ENCODE peak calls at places on chromosomes 7 and 10, in nine cellular contexts. One of them, this sample, is unnamed.

GRCh38 chr7:5690931-5691461 is 90.5 kb downstream of the RNF216 start:
- DNase-seq in left ventricle myocardium superior: peak
- DNase-seq in lung microvascular endothelial cell: no peak
- DNase-seq in left colon: no peak
- DNase-seq in left ventricle myocardium inferior: peak
- DNase-seq in hypothalamus: no peak
- DNase-seq in WTC11: no peak
- DNase-seq in iPS-NIHi11: no peak
- DNase-seq in fibroblast of mammary gland: peak
- DNase-seq in this sample: no peak

GRCh38 chr7:46533946-46534345 is 612.9 kb upstream of the IGFBP3 start:
- DNase-seq in iPS-NIHi11: no peak
- DNase-seq in left ventricle myocardium superior: no peak
- DNase-seq in fibroblast of mammary gland: no peak
- DNase-seq in left colon: no peak
- DNase-seq in left ventricle myocardium inferior: no peak
- DNase-seq in hypothalamus: no peak
- DNase-seq in lung microvascular endothelial cell: no peak
- DNase-seq in WTC11: no peak
- DNase-seq in this sample: no peak

GRCh38 chr10:22554481-22555182 is 159.7 kb downstream of the PIP4K2A start:
- DNase-seq in iPS-NIHi11: no peak
- DNase-seq in hypothalamus: peak
- DNase-seq in left ventricle myocardium superior: peak
- DNase-seq in WTC11: no peak
- DNase-seq in left colon: peak
- DNase-seq in left ventricle myocardium inferior: peak
- DNase-seq in lung microvascular endothelial cell: no peak
- DNase-seq in fibroblast of mammary gland: peak
- DNase-seq in this sample: no peak

GRCh38 chr7:140661124-140661523 is 11.6 kb upstream of the ADCK2 start:
- DNase-seq in left ventricle myocardium inferior: no peak
- DNase-seq in left colon: no peak
- DNase-seq in lung microvascular endothelial cell: peak
- DNase-seq in iPS-NIHi11: no peak
- DNase-seq in WTC11: no peak
- DNase-seq in left ventricle myocardium superior: no peak
- DNase-seq in hypothalamus: no peak
- DNase-seq in fibroblast of mammary gland: no peak
- DNase-seq in this sample: no peak

GRCh38 chr7:112021348-112022044 is 184.7 kb downstream of the DOCK4 start:
- DNase-seq in left colon: no peak
- DNase-seq in left ventricle myocardium inferior: peak
- DNase-seq in iPS-NIHi11: no peak
- DNase-seq in left ventricle myocardium superior: peak
- DNase-seq in WTC11: no peak
- DNase-seq in lung microvascular endothelial cell: no peak
- DNase-seq in fibroblast of mammary gland: no peak
- DNase-seq in hypothalamus: no peak
- DNase-seq in this sample: no peak

GRCh38 chr10:20836401-20836800 is 60.7 kb downstream of the NEBL start:
- DNase-seq in left ventricle myocardium superior: no peak
- DNase-seq in left ventricle myocardium inferior: no peak
- DNase-seq in fibroblast of mammary gland: no peak
- DNase-seq in left colon: no peak
- DNase-seq in hypothalamus: no peak
- DNase-seq in iPS-NIHi11: no peak
- DNase-seq in WTC11: no peak
- DNase-seq in lung microvascular endothelial cell: no peak
- DNase-seq in this sample: no peak

GRCh38 chr10:131514454-131514853 is 202.9 kb upstream of the TCERG1L start:
- DNase-seq in hypothalamus: no peak
- DNase-seq in lung microvascular endothelial cell: no peak
- DNase-seq in left ventricle myocardium superior: no peak
- DNase-seq in left colon: no peak
- DNase-seq in iPS-NIHi11: peak
- DNase-seq in left ventricle myocardium inferior: no peak
- DNase-seq in fibroblast of mammary gland: peak
- DNase-seq in WTC11: no peak
- DNase-seq in this sample: no peak

GRCh38 chr7:38367301-38367700 is 93.9 kb upstream of the TARP start:
- DNase-seq in lung microvascular endothelial cell: no peak
- DNase-seq in fibroblast of mammary gland: peak
- DNase-seq in hypothalamus: no peak
- DNase-seq in iPS-NIHi11: no peak
- DNase-seq in left colon: no peak
- DNase-seq in left ventricle myocardium superior: no peak
- DNase-seq in left ventricle myocardium inferior: no peak
- DNase-seq in WTC11: no peak
- DNase-seq in this sample: no peak

GRCh38 chr7:111873963-111874693 is 311.8 kb upstream of the IMMP2L start:
- DNase-seq in left ventricle myocardium inferior: no peak
- DNase-seq in left colon: no peak
- DNase-seq in WTC11: no peak
- DNase-seq in fibroblast of mammary gland: peak
- DNase-seq in left ventricle myocardium superior: no peak
- DNase-seq in iPS-NIHi11: peak
- DNase-seq in lung microvascular endothelial cell: peak
- DNase-seq in hypothalamus: no peak
- DNase-seq in this sample: no peak

GRCh38 chr10:88110355-88110754 is 246.9 kb downstream of the PTEN start:
- DNase-seq in iPS-NIHi11: no peak
- DNase-seq in left ventricle myocardium inferior: no peak
- DNase-seq in WTC11: no peak
- DNase-seq in lung microvascular endothelial cell: no peak
- DNase-seq in left colon: no peak
- DNase-seq in hypothalamus: no peak
- DNase-seq in fibroblast of mammary gland: peak
- DNase-seq in left ventricle myocardium superior: no peak
- DNase-seq in this sample: no peak

GRCh38 chr10:130757821-130758489 is 553.6 kb downstream of the TCERG1L start:
- DNase-seq in iPS-NIHi11: no peak
- DNase-seq in left ventricle myocardium superior: no peak
- DNase-seq in left ventricle myocardium inferior: no peak
- DNase-seq in WTC11: no peak
- DNase-seq in lung microvascular endothelial cell: no peak
- DNase-seq in fibroblast of mammary gland: no peak
- DNase-seq in hypothalamus: no peak
- DNase-seq in left colon: no peak
- DNase-seq in this sample: no peak

GRCh38 chr7:48298779-48299178 is 127.5 kb downstream of the ABCA13 start:
- DNase-seq in WTC11: no peak
- DNase-seq in iPS-NIHi11: no peak
- DNase-seq in left colon: no peak
- DNase-seq in hypothalamus: no peak
- DNase-seq in fibroblast of mammary gland: peak
- DNase-seq in left ventricle myocardium superior: no peak
- DNase-seq in left ventricle myocardium inferior: no peak
- DNase-seq in lung microvascular endothelial cell: no peak
- DNase-seq in this sample: no peak

GRCh38 chr10:44567471-44567870 is 182.6 kb upstream of the CXCL12 start:
- DNase-seq in left colon: no peak
- DNase-seq in left ventricle myocardium superior: no peak
- DNase-seq in left ventricle myocardium inferior: no peak
- DNase-seq in hypothalamus: no peak
- DNase-seq in lung microvascular endothelial cell: no peak
- DNase-seq in WTC11: no peak
- DNase-seq in fibroblast of mammary gland: peak
- DNase-seq in iPS-NIHi11: no peak
- DNase-seq in this sample: no peak

GRCh38 chr7:101939136-101939695 is 121.8 kb downstream of the CUX1 start:
- DNase-seq in left colon: no peak
- DNase-seq in lung microvascular endothelial cell: no peak
- DNase-seq in fibroblast of mammary gland: no peak
- DNase-seq in WTC11: no peak
- DNase-seq in left ventricle myocardium superior: no peak
- DNase-seq in left ventricle myocardium inferior: no peak
- DNase-seq in iPS-NIHi11: no peak
- DNase-seq in hypothalamus: no peak
- DNase-seq in this sample: no peak

GRCh38 chr7:37921340-37921805 is 933 bp downstream of the EPDR1 start:
- DNase-seq in WTC11: peak
- DNase-seq in fibroblast of mammary gland: peak
- DNase-seq in iPS-NIHi11: peak
- DNase-seq in lung microvascular endothelial cell: no peak
- DNase-seq in left colon: peak
- DNase-seq in left ventricle myocardium superior: peak
- DNase-seq in hypothalamus: no peak
- DNase-seq in left ventricle myocardium inferior: peak
- DNase-seq in this sample: no peak

GRCh38 chr10:125023862-125024495 is 82.1 kb downstream of the ZRANB1 start:
- DNase-seq in left ventricle myocardium superior: peak
- DNase-seq in hypothalamus: no peak
- DNase-seq in left colon: peak
- DNase-seq in lung microvascular endothelial cell: peak
- DNase-seq in fibroblast of mammary gland: no peak
- DNase-seq in WTC11: no peak
- DNase-seq in left ventricle myocardium inferior: peak
- DNase-seq in iPS-NIHi11: no peak
- DNase-seq in this sample: no peak

GRCh38 chr10:124162136-124162535 is 68.7 kb upstream of the CHST15 start:
- DNase-seq in lung microvascular endothelial cell: no peak
- DNase-seq in left ventricle myocardium superior: no peak
- DNase-seq in iPS-NIHi11: no peak
- DNase-seq in left colon: peak
- DNase-seq in fibroblast of mammary gland: no peak
- DNase-seq in hypothalamus: no peak
- DNase-seq in WTC11: no peak
- DNase-seq in left ventricle myocardium inferior: no peak
- DNase-seq in this sample: no peak

GRCh38 chr7:50783304-50783703 is 608 bp upstream of the GRB10 start:
- DNase-seq in left ventricle myocardium inferior: no peak
- DNase-seq in left colon: no peak
- DNase-seq in iPS-NIHi11: no peak
- DNase-seq in left ventricle myocardium superior: no peak
- DNase-seq in hypothalamus: no peak
- DNase-seq in fibroblast of mammary gland: no peak
- DNase-seq in WTC11: no peak
- DNase-seq in lung microvascular endothelial cell: no peak
- DNase-seq in this sample: no peak

GRCh38 chr10:21401196-21401595 is 124.3 kb downstream of the SKIDA1 start:
- DNase-seq in hypothalamus: no peak
- DNase-seq in left ventricle myocardium inferior: no peak
- DNase-seq in iPS-NIHi11: no peak
- DNase-seq in left colon: no peak
- DNase-seq in lung microvascular endothelial cell: no peak
- DNase-seq in fibroblast of mammary gland: peak
- DNase-seq in left ventricle myocardium superior: no peak
- DNase-seq in WTC11: no peak
- DNase-seq in this sample: no peak

GRCh38 chr10:113525713-113526112 is 27.1 kb upstream of the HABP2 start:
- DNase-seq in lung microvascular endothelial cell: no peak
- DNase-seq in left ventricle myocardium inferior: no peak
- DNase-seq in left ventricle myocardium superior: no peak
- DNase-seq in iPS-NIHi11: no peak
- DNase-seq in hypothalamus: no peak
- DNase-seq in WTC11: no peak
- DNase-seq in fibroblast of mammary gland: no peak
- DNase-seq in left colon: no peak
- DNase-seq in this sample: no peak

GRCh38 chr7:38893061-38893460 is 15.9 kb downstream of the VPS41 start:
- DNase-seq in left ventricle myocardium inferior: no peak
- DNase-seq in fibroblast of mammary gland: peak
- DNase-seq in left ventricle myocardium superior: no peak
- DNase-seq in hypothalamus: no peak
- DNase-seq in left colon: no peak
- DNase-seq in lung microvascular endothelial cell: no peak
- DNase-seq in iPS-NIHi11: no peak
- DNase-seq in WTC11: no peak
- DNase-seq in this sample: no peak

GRCh38 chr7:106110238-106110560 is 1.9 kb downstream of the SYPL1 start:
- DNase-seq in fibroblast of mammary gland: no peak
- DNase-seq in lung microvascular endothelial cell: no peak
- DNase-seq in left ventricle myocardium superior: no peak
- DNase-seq in left colon: no peak
- DNase-seq in hypothalamus: no peak
- DNase-seq in iPS-NIHi11: no peak
- DNase-seq in left ventricle myocardium inferior: no peak
- DNase-seq in WTC11: no peak
- DNase-seq in this sample: no peak

GRCh38 chr7:129780257-129781127 is 169.0 kb downstream of the NRF1 start:
- DNase-seq in lung microvascular endothelial cell: no peak
- DNase-seq in WTC11: peak
- DNase-seq in fibroblast of mammary gland: no peak
- DNase-seq in left ventricle myocardium superior: peak
- DNase-seq in left colon: peak
- DNase-seq in left ventricle myocardium inferior: no peak
- DNase-seq in hypothalamus: no peak
- DNase-seq in iPS-NIHi11: peak
- DNase-seq in this sample: no peak

GRCh38 chr10:58781873-58782488 is 269.3 kb downstream of the BICC1 start:
- DNase-seq in WTC11: no peak
- DNase-seq in hypothalamus: no peak
- DNase-seq in lung microvascular endothelial cell: peak
- DNase-seq in fibroblast of mammary gland: peak
- DNase-seq in left ventricle myocardium superior: no peak
- DNase-seq in left colon: no peak
- DNase-seq in iPS-NIHi11: peak
- DNase-seq in left ventricle myocardium inferior: no peak
- DNase-seq in this sample: no peak

GRCh38 chr7:86407291-86407690 is 236.4 kb upstream of the GRM3 start:
- DNase-seq in lung microvascular endothelial cell: no peak
- DNase-seq in WTC11: no peak
- DNase-seq in iPS-NIHi11: no peak
- DNase-seq in fibroblast of mammary gland: no peak
- DNase-seq in left colon: no peak
- DNase-seq in left ventricle myocardium superior: no peak
- DNase-seq in left ventricle myocardium inferior: no peak
- DNase-seq in hypothalamus: no peak
- DNase-seq in this sample: no peak

GRCh38 chr7:51446356-51446755 is 129.7 kb upstream of the COBL start:
- DNase-seq in WTC11: peak
- DNase-seq in iPS-NIHi11: no peak
- DNase-seq in hypothalamus: no peak
- DNase-seq in left colon: no peak
- DNase-seq in left ventricle myocardium inferior: no peak
- DNase-seq in left ventricle myocardium superior: no peak
- DNase-seq in fibroblast of mammary gland: no peak
- DNase-seq in lung microvascular endothelial cell: no peak
- DNase-seq in this sample: no peak

GRCh38 chr10:84432891-84433290 is 104.5 kb downstream of the CCSER2 start:
- DNase-seq in fibroblast of mammary gland: peak
- DNase-seq in left ventricle myocardium inferior: no peak
- DNase-seq in left colon: no peak
- DNase-seq in iPS-NIHi11: no peak
- DNase-seq in left ventricle myocardium superior: no peak
- DNase-seq in lung microvascular endothelial cell: no peak
- DNase-seq in WTC11: no peak
- DNase-seq in hypothalamus: no peak
- DNase-seq in this sample: no peak

GRCh38 chr10:78924319-78925003 is 144.3 kb upstream of the ZMIZ1 start:
- DNase-seq in WTC11: no peak
- DNase-seq in left ventricle myocardium superior: no peak
- DNase-seq in lung microvascular endothelial cell: no peak
- DNase-seq in left ventricle myocardium inferior: no peak
- DNase-seq in iPS-NIHi11: no peak
- DNase-seq in hypothalamus: no peak
- DNase-seq in fibroblast of mammary gland: no peak
- DNase-seq in left colon: no peak
- DNase-seq in this sample: no peak

GRCh38 chr10:11863353-11864105 is 40.4 kb downstream of the PROSER2 start:
- DNase-seq in WTC11: no peak
- DNase-seq in left ventricle myocardium inferior: no peak
- DNase-seq in lung microvascular endothelial cell: peak
- DNase-seq in left colon: no peak
- DNase-seq in hypothalamus: no peak
- DNase-seq in iPS-NIHi11: no peak
- DNase-seq in fibroblast of mammary gland: no peak
- DNase-seq in left ventricle myocardium superior: no peak
- DNase-seq in this sample: no peak

GRCh38 chr7:46930336-46930735 is 651.6 kb downstream of the TNS3 start:
- DNase-seq in left ventricle myocardium superior: no peak
- DNase-seq in left colon: no peak
- DNase-seq in iPS-NIHi11: no peak
- DNase-seq in left ventricle myocardium inferior: no peak
- DNase-seq in hypothalamus: no peak
- DNase-seq in fibroblast of mammary gland: peak
- DNase-seq in lung microvascular endothelial cell: no peak
- DNase-seq in WTC11: no peak
- DNase-seq in this sample: peak

GRCh38 chr10:43287056-43288007 is 20.5 kb upstream of the RASGEF1A start:
- DNase-seq in left ventricle myocardium inferior: no peak
- DNase-seq in iPS-NIHi11: no peak
- DNase-seq in WTC11: no peak
- DNase-seq in hypothalamus: no peak
- DNase-seq in fibroblast of mammary gland: no peak
- DNase-seq in lung microvascular endothelial cell: no peak
- DNase-seq in left colon: peak
- DNase-seq in left ventricle myocardium superior: no peak
- DNase-seq in this sample: no peak

This sample was measured in GOT3.